ENCODE peak calls at places on chromosomes 3 and 15, in seven cellular contexts. J is GM12878, M is GM12892, Z is GM23338, S is SK-N-SH, R is transverse colon, U is spleen. H is an unnamed sample.

GRCh38 chr3:16286161-16286560 is 21.1 kb downstream of the OXNAD1 start:
- DNase-seq in J (no peak), M (no peak), Z (no peak), S (no peak), R (peak; percentile 26), U (no peak), H (no peak)

GRCh38 chr3:123733805-123734526 is 149.1 kb upstream of the HACD2 start:
- DNase-seq in J (no peak), M (no peak), Z (no peak), S (no peak), R (no peak), U (no peak), H (no peak)

GRCh38 chr3:156818890-156819289 is 7.3 kb upstream of the LEKR1 start:
- DNase-seq in J (no peak), M (no peak), Z (no peak), S (no peak), R (no peak), U (no peak), H (no peak)

GRCh38 chr15:92900712-92901052 is 558 bp downstream of the CHD2 start:
- DNase-seq in J (no peak), M (no peak), Z (no peak), S (no peak), R (no peak), U (no peak), H (no peak)

GRCh38 chr15:74620636-74621545 is 5.3 kb downstream of the CLK3 start:
- DNase-seq in J (no peak), M (peak; percentile 85), Z (peak; percentile 93), S (peak; percentile 89), R (peak; percentile 78), U (peak; percentile 88), H (peak; percentile 87)

GRCh38 chr3:128358156-128358895 is 108.4 kb downstream of the DNAJB8 start:
- DNase-seq in J (no peak), M (no peak), Z (no peak), S (no peak), R (no peak), U (no peak), H (no peak)

GRCh38 chr3:141795311-141795710 is 32.1 kb downstream of the GRK7 start:
- DNase-seq in J (no peak), M (no peak), Z (no peak), S (no peak), R (no peak), U (no peak), H (no peak)

GRCh38 chr3:195859061-195859845 is 47.5 kb upstream of the MUC4 start:
- DNase-seq in J (no peak), M (peak; percentile 73), Z (peak; percentile 89), S (peak; percentile 89), R (peak; percentile 78), U (peak; percentile 87), H (peak; percentile 81)

GRCh38 chr3:127005864-127006500 is 23.1 kb downstream of the PLXNA1 start:
- DNase-seq in J (no peak), M (no peak), Z (no peak), S (no peak), R (no peak), U (no peak), H (no peak)

GRCh38 chr15:79089890-79090486 is 592 bp downstream of the RASGRF1 start:
- DNase-seq in J (no peak), M (no peak), Z (peak; percentile 58), S (peak; percentile 45), R (no peak), U (no peak), H (peak; percentile 29)

GRCh38 chr15:88605507-88606436 is 15.4 kb upstream of the AEN start:
- DNase-seq in J (no peak), M (no peak), Z (peak; percentile 90), S (peak; percentile 65), R (no peak), U (peak; percentile 76), H (no peak)

GRCh38 chr3:172305974-172306373 is 142.3 kb downstream of the GHSR start:
- DNase-seq in J (no peak), M (no peak), Z (no peak), S (no peak), R (no peak), U (no peak), H (no peak)

GRCh38 chr3:66502267-66502874 is 1.5 kb upstream of the LRIG1 start:
- DNase-seq in J (no peak), M (no peak), Z (no peak), S (no peak), R (no peak), U (no peak), H (no peak)

GRCh38 chr3:66499881-66500574 is 794 bp downstream of the LRIG1 start:
- DNase-seq in J (no peak), M (peak; percentile 33), Z (no peak), S (peak; percentile 71), R (peak; percentile 38), U (peak; percentile 90), H (peak; percentile 31)

GRCh38 chr3:66501483-66502266 is 853 bp upstream of the LRIG1 start:
- DNase-seq in J (no peak), M (no peak), Z (no peak), S (no peak), R (no peak), U (no peak), H (no peak)

GRCh38 chr3:66498718-66499611 is 1.9 kb downstream of the LRIG1 start:
- DNase-seq in J (no peak), M (no peak), Z (no peak), S (no peak), R (no peak), U (no peak), H (no peak)

DNA sequence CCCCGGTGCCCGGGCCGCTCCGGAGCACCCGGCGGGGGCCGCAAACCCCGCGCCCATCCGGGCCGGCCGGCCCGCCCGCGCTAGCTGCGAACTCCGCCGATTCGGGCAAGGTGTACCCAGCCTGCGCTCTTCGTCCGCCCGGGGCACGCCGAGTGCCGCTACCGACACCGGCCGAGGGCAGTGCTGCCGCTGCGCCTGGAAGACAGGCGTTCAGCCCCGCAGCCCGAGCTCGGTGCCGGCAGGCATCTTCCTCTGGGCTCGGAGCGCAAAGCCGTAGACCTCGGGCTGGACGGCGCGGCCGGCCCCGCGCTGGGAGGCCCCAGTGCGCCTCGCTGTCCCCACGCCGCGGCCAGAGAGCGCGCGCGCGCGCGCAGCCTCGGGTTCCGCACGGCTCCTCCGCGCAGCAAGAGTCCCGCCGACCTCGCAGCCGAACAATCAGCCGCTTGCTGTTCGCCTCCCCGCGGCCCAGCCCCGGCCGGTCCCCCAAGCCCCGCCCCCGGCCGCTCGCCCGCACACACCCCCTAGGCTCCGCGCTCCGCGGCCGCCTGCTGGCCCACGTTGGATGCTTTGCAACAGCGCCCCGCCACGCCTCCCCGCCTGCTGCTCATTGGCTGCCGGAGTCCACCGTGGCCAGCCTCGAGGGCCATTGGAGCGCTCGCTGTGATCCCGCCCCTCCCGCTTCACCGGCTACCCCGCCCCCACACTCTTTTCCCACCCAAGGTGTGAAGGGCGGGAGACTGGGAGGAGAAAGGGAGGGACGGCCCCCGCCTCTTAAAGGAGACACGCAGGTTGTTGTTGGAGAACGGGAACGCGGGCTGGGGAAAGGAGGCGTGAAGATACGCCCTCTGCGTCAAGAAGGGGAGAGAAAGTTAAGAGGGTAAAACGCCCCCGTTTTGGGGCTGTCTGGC is at the start of gene LRIG1:
- DNase-seq in J (peak; percentile 68), M (peak; percentile 84), Z (peak; percentile 99), S (peak; percentile 96), R (peak; percentile 100), U (peak; percentile 100), H (peak; percentile 89)
- TF ChIP-seq POLR2AphosphoS5 in J (peak; percentile 56), M (peak; percentile 41), Z (peak; percentile 62), S (no peak), R (peak; percentile 92), U (peak; percentile 69), H (no peak)

GRCh38 chr3:71135373-71136088 is 448.0 kb downstream of the FOXP1 start:
- DNase-seq in J (no peak), M (no peak), Z (no peak), S (no peak), R (no peak), U (no peak), H (no peak)
- TF ChIP-seq POLR2AphosphoS5 in J (no peak), M (no peak), Z (no peak), S (no peak), R (peak; percentile 47), U (no peak), H (no peak)

GRCh38 chr3:15099364-15100098 is 583 bp upstream of the RBSN start:
- DNase-seq in J (no peak), M (no peak), Z (peak; percentile 37), S (peak; percentile 47), R (peak; percentile 17), U (peak; percentile 79), H (no peak)

GRCh38 chr3:15097889-15098288 is 1.1 kb downstream of the RBSN start:
- DNase-seq in J (peak; percentile 51), M (no peak), Z (no peak), S (no peak), R (no peak), U (no peak), H (no peak)

GRCh38 chr3:15102833-15103232 is 3.9 kb upstream of the RBSN start:
- DNase-seq in J (no peak), M (no peak), Z (peak; percentile 26), S (no peak), R (no peak), U (no peak), H (no peak)

GRCh38 chr3:15098503-15099363 is at the start of gene RBSN:
- DNase-seq in J (peak; percentile 75), M (peak; percentile 76), Z (peak; percentile 99), S (peak; percentile 94), R (peak; percentile 95), U (peak; percentile 100), H (peak; percentile 71)

DNA sequence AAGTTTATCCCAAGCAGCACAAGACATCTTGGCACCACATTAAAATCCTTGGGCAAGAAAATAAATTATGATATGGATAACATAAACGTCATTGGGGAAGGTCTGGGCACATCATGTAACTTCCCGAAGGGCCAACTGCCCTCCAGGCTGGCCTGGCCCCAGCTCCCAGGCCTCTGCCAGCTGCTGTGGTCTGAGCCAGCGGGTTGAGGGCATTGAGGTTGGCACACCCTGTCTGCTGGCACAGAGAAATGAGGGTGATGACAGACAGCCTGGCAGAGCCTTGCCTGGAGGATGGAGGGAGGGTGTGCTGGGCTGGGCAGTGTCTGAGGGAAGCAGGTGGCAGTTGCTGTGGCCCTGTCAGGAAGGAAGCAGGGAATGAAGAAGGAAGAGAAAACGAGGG is 3.3 kb upstream of the RBSN start:
- DNase-seq in J (no peak), M (no peak), Z (no peak), S (no peak), R (peak; percentile 73), U (peak; percentile 80), H (no peak)
- TF ChIP-seq POLR2AphosphoS5 in J (no peak), M (no peak), Z (no peak), S (no peak), R (peak; percentile 56), U (peak; percentile 36), H (no peak)

GRCh38 chr15:48358681-48359152 is 27.5 kb downstream of the DUT start:
- DNase-seq in J (no peak), M (no peak), Z (no peak), S (no peak), R (no peak), U (no peak), H (no peak)
- TF ChIP-seq POLR2AphosphoS5 in J (no peak), M (no peak), Z (no peak), S (no peak), R (no peak), U (no peak), H (no peak)

GRCh38 chr3:100076544-100077529 is 37.5 kb downstream of the FILIP1L start:
- DNase-seq in J (no peak), M (no peak), Z (no peak), S (no peak), R (no peak), U (no peak), H (no peak)
- TF ChIP-seq POLR2AphosphoS5 in J (no peak), M (no peak), Z (no peak), S (no peak), R (no peak), U (no peak), H (no peak)

GRCh38 chr3:99396651-99397050 is 241.7 kb upstream of the COL8A1 start:
- DNase-seq in J (no peak), M (no peak), Z (no peak), S (no peak), R (no peak), U (no peak), H (no peak)
- TF ChIP-seq POLR2AphosphoS5 in J (no peak), M (no peak), Z (no peak), S (no peak), R (no peak), U (no peak), H (no peak)